ENCODE peak calls at places on chromosomes 12 and 14, in six cellular contexts. B, W, Z, Q, A and N are unnamed samples.

GRCh38 chr14:27573018-27573417 is 975.2 kb upstream of the NOVA1 start:
- DNase-seq in B (no peak), W (no peak), Z (no peak), Q (no peak), A (no peak), N (no peak)

GRCh38 chr14:35320472-35320871 is 28.3 kb downstream of the PSMA6 start:
- DNase-seq in B (no peak), W (no peak), Z (no peak), Q (no peak), A (no peak), N (no peak)

GRCh38 chr14:49364752-49365117 is 221.4 kb downstream of the RPS29 start:
- DNase-seq in B (no peak), W (no peak), Z (no peak), Q (no peak), A (no peak), N (no peak)

GRCh38 chr12:110501378-110501721 is 561 bp downstream of the VPS29 start:
- DNase-seq in B (no peak), W (peak; percentile 86), Z (no peak), Q (no peak), A (peak; percentile 31), N (no peak)

GRCh38 chr12:85157023-85157626 is 121.0 kb downstream of the LRRIQ1 start:
- DNase-seq in B (no peak), W (no peak), Z (no peak), Q (no peak), A (no peak), N (no peak)

GRCh38 chr14:100867631-100868315 is 35.7 kb downstream of the RTL1 start:
- DNase-seq in B (no peak), W (no peak), Z (peak; percentile 35), Q (peak; percentile 6), A (no peak), N (no peak)

GRCh38 chr14:67610491-67610890 is 9.2 kb upstream of the ARG2 start:
- DNase-seq in B (no peak), W (no peak), Z (no peak), Q (no peak), A (no peak), N (no peak)

GRCh38 chr14:83734431-83734830 is 1795.5 kb upstream of the FLRT2 start:
- DNase-seq in B (no peak), W (no peak), Z (no peak), Q (no peak), A (no peak), N (no peak)

GRCh38 chr14:33792387-33793368 is 158.2 kb downstream of the EGLN3 start:
- DNase-seq in B (peak; percentile 75), W (peak; percentile 75), Z (peak; percentile 84), Q (peak; percentile 81), A (peak; percentile 93), N (peak; percentile 30)

GRCh38 chr12:42762395-42762925 is 172.9 kb upstream of the PRICKLE1 start:
- DNase-seq in B (no peak), W (no peak), Z (no peak), Q (no peak), A (no peak), N (no peak)

GRCh38 chr12:48454675-48455074 is 17.7 kb upstream of the ANP32D start:
- DNase-seq in B (no peak), W (peak; percentile 62), Z (no peak), Q (no peak), A (no peak), N (no peak)

GRCh38 chr14:53167602-53168328 is 14.6 kb upstream of the DDHD1 start:
- DNase-seq in B (no peak), W (no peak), Z (no peak), Q (no peak), A (no peak), N (no peak)

GRCh38 chr12:132323171-132324010 is 6.0 kb downstream of the GALNT9 start:
- DNase-seq in B (no peak), W (no peak), Z (no peak), Q (no peak), A (no peak), N (no peak)

GRCh38 chr12:105705765-105706164 is 375.3 kb downstream of the C12orf75 start:
- DNase-seq in B (no peak), W (peak; percentile 69), Z (no peak), Q (no peak), A (peak; percentile 63), N (no peak)

GRCh38 chr12:39476894-39477293 is 34.0 kb upstream of the KIF21A start:
- DNase-seq in B (no peak), W (no peak), Z (no peak), Q (no peak), A (no peak), N (no peak)

GRCh38 chr14:102486513-102487203 is 22.9 kb downstream of the ANKRD9 start:
- DNase-seq in B (no peak), W (no peak), Z (peak; percentile 51), Q (no peak), A (no peak), N (no peak)

DNA sequence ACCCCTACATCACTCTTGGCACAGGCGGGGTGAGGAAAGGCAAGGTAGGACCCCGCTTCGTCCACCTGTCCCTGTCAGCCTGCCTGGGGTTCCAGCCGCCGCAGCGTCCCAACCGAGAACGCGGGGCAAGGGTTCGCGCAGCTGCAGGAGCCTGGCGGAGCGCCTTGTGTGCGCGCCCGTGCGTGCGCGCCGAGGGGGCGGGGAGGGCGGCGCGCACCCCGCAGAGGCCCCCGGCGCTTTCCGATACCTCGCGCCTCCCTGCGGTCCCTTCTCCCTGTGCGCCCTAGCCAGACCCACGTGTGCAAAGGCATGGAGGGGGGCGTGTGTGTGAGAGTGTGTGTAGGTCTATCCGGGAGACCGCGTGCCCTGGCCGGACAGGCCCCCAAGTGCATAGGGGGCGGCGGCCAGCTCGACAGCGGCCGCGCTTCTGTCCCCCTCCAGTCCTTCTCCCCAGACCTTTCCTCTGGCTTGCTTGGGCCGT is 122.4 kb downstream of the TSPAN9 start:
- DNase-seq in B (no peak), W (peak; percentile 52), Z (no peak), Q (no peak), A (peak; percentile 69), N (no peak)
- TF ChIP-seq CTCF in B (no peak), W (no peak), Z (no peak), Q (no peak), A (no peak), N (no peak)

GRCh38 chr12:7769999-7770398 is 5.0 kb downstream of the NANOGNB start:
- DNase-seq in B (no peak), W (no peak), Z (no peak), Q (no peak), A (no peak), N (no peak)
- TF ChIP-seq CTCF in B (no peak), W (no peak), Z (no peak), Q (no peak), A (no peak), N (no peak)

GRCh38 chr14:73887116-73887490 is 444 bp downstream of the ZNF410 start:
- DNase-seq in B (no peak), W (no peak), Z (no peak), Q (no peak), A (peak; percentile 30), N (no peak)

GRCh38 chr14:73887704-73888459 is 1.2 kb downstream of the ZNF410 start:
- DNase-seq in B (no peak), W (peak; percentile 7), Z (no peak), Q (no peak), A (no peak), N (no peak)

GRCh38 chr14:73884438-73885190 is 2.0 kb upstream of the ZNF410 start:
- DNase-seq in B (no peak), W (no peak), Z (no peak), Q (no peak), A (no peak), N (no peak)

GRCh38 chr14:73888460-73888725 is 1.7 kb downstream of the ZNF410 start:
- DNase-seq in B (no peak), W (peak; percentile 15), Z (no peak), Q (no peak), A (no peak), N (no peak)

DNA sequence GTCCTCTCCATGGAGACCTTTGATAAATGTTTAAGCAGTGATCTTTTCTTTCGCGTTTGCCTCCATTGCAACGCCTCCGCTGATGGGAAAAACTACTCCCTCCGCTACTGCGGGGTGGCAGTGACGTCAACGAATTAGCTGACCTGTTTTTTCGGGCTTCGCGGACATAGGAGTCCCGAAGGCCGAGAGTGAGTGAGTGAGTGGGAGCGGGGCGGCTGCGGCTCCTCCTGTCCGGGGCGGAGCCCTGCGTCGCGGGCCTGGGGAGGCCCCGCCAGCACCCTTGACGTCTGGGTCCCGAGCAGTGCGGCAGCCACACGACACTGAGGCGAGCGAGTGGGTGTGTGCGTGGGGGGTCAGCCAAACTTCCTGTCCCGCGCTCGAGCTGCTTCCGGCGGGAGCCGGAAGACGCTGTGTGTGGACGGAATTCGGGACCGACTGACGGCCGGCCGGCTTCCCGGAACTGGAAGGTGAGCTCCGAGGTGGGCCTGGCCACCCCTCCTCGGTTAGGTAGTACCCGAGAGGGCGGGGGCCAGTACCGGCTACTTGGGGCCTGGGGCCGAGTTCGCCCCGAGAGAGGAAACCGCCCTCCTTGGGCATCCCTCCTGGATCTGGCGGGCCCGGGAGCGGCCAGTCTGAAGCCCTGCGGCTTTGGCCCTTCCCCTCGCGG is at the start of gene ZNF410:
- DNase-seq in B (peak; percentile 93), W (peak; percentile 97), Z (peak; percentile 98), Q (peak; percentile 95), A (peak; percentile 85), N (peak; percentile 79)
- TF ChIP-seq CTCF in B (no peak), W (no peak), Z (no peak), Q (no peak), A (no peak), N (no peak)

GRCh38 chr12:65965358-65965757 is 141.1 kb downstream of the HMGA2 start:
- DNase-seq in B (no peak), W (no peak), Z (no peak), Q (no peak), A (no peak), N (no peak)

GRCh38 chr12:65961731-65962130 is 137.4 kb downstream of the HMGA2 start:
- DNase-seq in B (no peak), W (no peak), Z (no peak), Q (no peak), A (no peak), N (no peak)

GRCh38 chr12:65960820-65961691 is 136.8 kb downstream of the HMGA2 start:
- DNase-seq in B (no peak), W (peak; percentile 57), Z (no peak), Q (no peak), A (peak; percentile 54), N (no peak)

GRCh38 chr12:65959452-65959851 is 135.2 kb downstream of the HMGA2 start:
- DNase-seq in B (no peak), W (no peak), Z (no peak), Q (no peak), A (no peak), N (no peak)

DNA sequence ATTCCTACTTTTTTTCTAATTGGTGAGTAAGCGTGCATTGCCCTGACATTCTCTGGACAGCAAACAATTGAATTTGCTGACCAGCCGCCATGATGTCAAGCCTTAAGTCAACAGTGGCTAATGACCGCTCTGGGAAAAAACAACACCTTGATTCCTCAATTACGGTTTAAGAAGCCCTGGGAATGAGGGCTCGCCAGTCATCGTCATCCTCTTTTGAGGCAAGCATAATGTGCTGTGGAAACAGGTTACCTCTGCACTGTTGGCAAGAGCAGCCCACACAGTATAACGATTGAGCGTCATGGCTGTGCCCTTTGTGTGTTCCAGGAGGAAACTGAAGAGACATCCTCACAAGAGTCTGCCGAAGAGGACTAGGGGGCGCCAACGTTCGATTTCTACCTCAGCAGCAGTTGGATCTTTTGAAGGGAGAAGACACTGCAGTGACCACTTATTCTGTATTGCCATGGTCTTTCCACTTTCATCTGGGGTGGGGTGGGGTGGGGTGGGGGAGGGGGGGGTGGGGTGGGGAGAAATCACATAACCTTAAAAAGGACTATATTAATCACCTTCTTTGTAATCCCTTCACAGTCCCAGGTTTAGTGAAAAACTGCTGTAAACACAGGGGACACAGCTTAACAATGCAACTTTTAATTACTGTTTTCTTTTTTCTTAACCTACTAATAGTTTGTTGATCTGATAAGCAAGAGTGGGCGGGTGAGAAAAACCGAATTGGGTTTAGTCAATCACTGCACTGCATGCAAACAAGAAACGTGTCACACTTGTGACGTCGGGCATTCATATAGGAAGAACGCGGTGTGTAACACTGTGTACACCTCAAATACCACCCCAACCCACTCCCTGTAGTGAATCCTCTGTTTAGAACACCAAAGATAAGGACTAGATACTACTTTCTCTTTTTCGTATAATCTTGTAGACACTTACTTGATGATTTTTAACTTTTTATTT is 138.9 kb downstream of the HMGA2 start:
- DNase-seq in B (no peak), W (peak; percentile 51), Z (no peak), Q (no peak), A (peak; percentile 16), N (no peak)
- TF ChIP-seq CTCF in B (no peak), W (peak; percentile 31), Z (no peak), Q (peak; percentile 10), A (no peak), N (no peak)